ENCODE peak calls at places on chromosomes 1 and 21, in four cellular contexts. T, E, X and J are unnamed samples.

GRCh38 chr1:24911651-24912144 is 18.4 kb downstream of the RUNX3 start:
- DNase-seq in X (no peak), E (no peak), T (no peak), J (peak)

GRCh38 chr1:232306269-232306911 is 323.5 kb downstream of the SIPA1L2 start:
- DNase-seq in E (no peak), T (peak), X (peak), J (no peak)

GRCh38 chr1:50930965-50931737 is 28.9 kb downstream of the FAF1 start:
- DNase-seq in X (no peak), E (no peak), T (no peak), J (no peak)

GRCh38 chr1:27538793-27539192 is 48.8 kb upstream of the WASF2 start:
- DNase-seq in E (no peak), X (no peak), T (no peak), J (no peak)

GRCh38 chr21:25872271-25872670 is 137.5 kb downstream of the GABPA start:
- DNase-seq in X (no peak), E (no peak), T (no peak), J (no peak)

GRCh38 chr1:99170516-99170915 is 93.8 kb upstream of the PLPPR4 start:
- DNase-seq in T (no peak), E (no peak), X (no peak), J (no peak)

GRCh38 chr1:165900576-165901380 is 73.4 kb downstream of the UCK2 start:
- DNase-seq in T (no peak), X (no peak), E (no peak), J (no peak)

GRCh38 chr1:201536542-201536941 is 2.4 kb upstream of the NAV1 start:
- DNase-seq in T (peak), X (no peak), E (no peak), J (no peak)

GRCh38 chr1:43870306-43870705 is 63.3 kb upstream of the ARTN start:
- DNase-seq in E (no peak), T (no peak), X (no peak), J (no peak)

GRCh38 chr21:45911806-45912325 is 69.7 kb upstream of the COL6A1 start:
- DNase-seq in E (no peak), X (no peak), T (peak), J (no peak)

DNA sequence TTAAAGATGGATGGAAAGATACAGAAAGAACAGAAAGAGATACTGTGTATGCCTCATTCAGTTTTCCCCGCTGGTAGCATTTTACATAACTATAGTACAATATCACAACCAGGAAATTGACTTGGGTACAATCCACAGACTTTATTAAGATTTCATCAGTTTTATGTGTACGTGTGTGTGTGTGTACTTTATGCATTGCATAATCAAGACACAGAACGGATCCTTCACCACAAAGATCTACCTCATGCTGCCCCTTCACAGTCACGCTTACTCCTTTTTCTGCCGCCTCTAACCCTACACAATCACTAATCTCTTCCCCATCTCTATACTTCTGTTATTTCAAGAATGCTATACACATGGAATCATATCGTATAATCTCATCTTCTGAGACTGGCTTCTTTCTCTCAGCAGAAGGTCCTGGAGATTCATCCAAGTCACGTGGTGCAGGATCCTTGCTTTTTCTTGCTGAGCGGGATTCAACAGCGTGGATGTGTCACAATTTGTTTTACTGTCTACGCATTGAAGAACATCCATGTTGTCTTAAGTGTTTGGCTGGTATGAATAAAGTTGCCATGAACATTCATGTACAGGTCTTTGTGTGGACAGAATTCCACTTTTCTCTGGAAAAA is 76.7 kb downstream of the SLC35F3 start:
- DNase-seq in X (no peak), E (no peak), T (no peak), J (no peak)
- H3K27ac ChIP-seq in X (no peak), E (no peak), T (no peak), J (no peak)

GRCh38 chr1:161260346-161260745 is 1.8 kb downstream of the PCP4L1 start:
- DNase-seq in T (no peak), E (no peak), X (no peak), J (no peak)

GRCh38 chr1:161260939-161261858 is 2.7 kb downstream of the PCP4L1 start:
- DNase-seq in E (no peak), T (no peak), X (no peak), J (no peak)

GRCh38 chr1:161261859-161262225 is 3.3 kb downstream of the PCP4L1 start:
- DNase-seq in T (no peak), E (no peak), X (no peak), J (no peak)

GRCh38 chr1:161259765-161260164 is 1.2 kb downstream of the PCP4L1 start:
- DNase-seq in T (no peak), E (no peak), X (no peak), J (no peak)

DNA sequence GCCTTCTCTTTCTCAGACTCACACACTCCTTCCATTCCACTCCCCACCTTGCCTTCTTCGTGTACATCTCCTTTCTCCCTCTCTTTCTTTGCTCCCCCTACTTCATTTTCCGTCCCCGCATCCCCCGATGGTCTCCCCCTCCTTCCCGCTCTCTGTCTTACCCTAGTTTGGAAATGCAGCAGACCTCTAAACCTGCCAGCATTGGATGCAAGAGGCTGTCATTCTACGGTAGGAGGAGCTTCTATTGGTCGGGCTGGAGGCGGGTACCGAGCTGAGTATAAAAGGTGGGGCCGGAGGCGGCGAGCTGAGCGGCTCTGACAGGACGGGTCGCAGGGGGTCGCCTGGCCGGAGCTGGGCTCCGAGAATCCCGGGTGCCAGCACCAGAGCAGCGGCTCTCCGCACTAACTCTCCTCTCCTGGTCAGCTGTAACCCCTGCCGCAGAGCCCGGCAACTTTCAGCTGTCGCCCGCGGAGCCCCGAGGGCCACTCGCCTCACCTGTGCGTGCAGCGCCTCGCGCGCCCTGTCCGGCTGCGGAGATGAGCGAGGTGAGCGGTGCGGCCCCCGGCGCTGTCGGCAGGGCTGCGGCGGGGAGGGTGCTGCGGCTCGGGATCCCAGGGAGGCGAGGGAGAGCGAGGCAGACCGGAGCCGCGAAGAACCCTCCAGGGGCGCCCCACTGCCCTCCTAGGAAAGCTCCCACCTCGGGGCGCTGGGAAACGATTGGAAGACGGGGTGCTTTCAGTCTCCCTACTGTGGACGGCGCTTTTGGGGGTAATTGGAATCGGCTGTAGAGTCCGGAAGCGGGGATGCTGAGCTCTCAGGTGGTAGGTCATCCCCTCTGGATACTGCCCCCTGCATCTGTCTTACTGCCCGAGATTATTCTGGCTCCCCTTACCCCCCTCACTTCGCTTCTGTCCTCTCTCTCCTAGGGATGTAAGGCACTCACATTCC is at the start of gene PCP4L1:
- DNase-seq in T (peak), X (peak), E (no peak), J (peak)
- H3K27ac ChIP-seq in T (no peak), X (no peak), E (no peak), J (peak)

GRCh38 chr1:178339834-178340233 is 156.9 kb downstream of the CLEC20A start:
- DNase-seq in T (no peak), E (no peak), X (no peak), J (no peak)

GRCh38 chr1:178345821-178346220 is 150.9 kb downstream of the CLEC20A start:
- DNase-seq in X (no peak), E (no peak), T (no peak), J (no peak)

GRCh38 chr1:178344513-178345077 is 152.2 kb downstream of the CLEC20A start:
- DNase-seq in X (peak), E (no peak), T (no peak), J (no peak)

GRCh38 chr1:178341218-178341956 is 155.4 kb downstream of the CLEC20A start:
- DNase-seq in E (peak), X (peak), T (peak), J (no peak)

GRCh38 chr1:178345238-178345637 is 151.5 kb downstream of the CLEC20A start:
- DNase-seq in T (no peak), E (no peak), X (no peak), J (no peak)
- H3K27ac ChIP-seq in T (peak), E (peak), X (peak), J (no peak)

GRCh38 chr1:5856246-5856815 is 135.9 kb downstream of the NPHP4 start:
- DNase-seq in T (no peak), X (no peak), E (no peak), J (no peak)
- H3K27ac ChIP-seq in T (no peak), X (no peak), E (no peak), J (no peak)

GRCh38 chr1:234919061-234919755 is 209.4 kb downstream of the TOMM20 start:
- DNase-seq in T (peak), E (peak), X (no peak), J (no peak)

GRCh38 chr1:234922987-234923386 is 205.7 kb downstream of the TOMM20 start:
- DNase-seq in T (no peak), E (no peak), X (no peak), J (no peak)

GRCh38 chr1:234921266-234922062 is 207.2 kb downstream of the TOMM20 start:
- DNase-seq in T (peak), E (peak), X (no peak), J (no peak)

GRCh38 chr1:234920136-234920842 is 208.3 kb downstream of the TOMM20 start:
- DNase-seq in X (no peak), E (peak), T (no peak), J (no peak)

DNA sequence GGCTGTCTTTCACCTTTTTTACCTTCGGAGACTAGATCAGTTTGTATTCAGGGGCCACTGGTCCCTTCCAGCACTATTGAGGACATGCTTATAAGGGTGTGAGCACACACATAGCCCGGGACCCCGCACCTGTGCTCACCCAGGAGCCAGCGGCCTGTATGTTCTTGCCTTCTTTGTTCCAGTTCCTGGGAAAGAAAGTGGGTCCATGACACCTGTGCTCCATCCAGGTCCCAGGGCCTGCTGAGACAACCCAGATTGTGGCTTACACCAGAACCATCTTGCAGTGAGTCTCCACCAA is 207.8 kb downstream of the TOMM20 start:
- DNase-seq in E (peak), X (no peak), T (no peak), J (no peak)
- H3K27ac ChIP-seq in E (no peak), X (no peak), T (peak), J (no peak)

GRCh38 chr21:32021319-32022027 is 148.7 kb downstream of the HUNK start:
- DNase-seq in E (no peak), X (no peak), T (peak), J (no peak)

GRCh38 chr21:32020551-32020950 is 147.7 kb downstream of the HUNK start:
- DNase-seq in T (no peak), E (no peak), X (no peak), J (no peak)

GRCh38 chr21:32018381-32018780 is 145.6 kb downstream of the HUNK start:
- DNase-seq in X (no peak), T (no peak), E (no peak), J (no peak)

DNA sequence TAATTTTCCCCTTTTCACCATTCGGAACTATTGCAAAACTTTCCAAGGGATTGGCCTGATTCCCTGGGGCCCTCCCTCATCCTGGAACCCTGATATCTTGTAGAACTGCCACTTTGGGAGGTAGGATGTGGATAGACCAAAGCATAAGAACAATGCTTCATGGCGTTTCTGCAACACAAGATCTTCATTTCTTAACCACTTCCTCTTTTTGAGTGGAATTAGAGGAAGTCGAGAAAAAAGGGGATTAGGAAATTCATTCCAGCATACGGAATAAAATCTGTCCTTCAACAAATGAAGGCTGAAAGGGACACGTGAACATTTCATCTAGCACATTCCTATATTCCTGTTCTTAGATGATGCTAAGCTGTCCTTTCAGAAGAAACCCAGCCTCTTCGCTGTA is 149.3 kb downstream of the HUNK start:
- DNase-seq in X (no peak), E (no peak), T (no peak), J (no peak)
- H3K27ac ChIP-seq in X (no peak), E (peak), T (no peak), J (no peak)